ENCODE peak calls at places on chromosome 21, in four cellular contexts. C is heart right ventricle, L is hepatocyte, S is pancreas. M is an unnamed sample.

GRCh38 chr21:16309250-16309971 is 579.6 kb downstream of the USP25 start:
- DNase-seq in C (no peak), L (no peak), S (no peak), M (no peak)

GRCh38 chr21:41428311-41428710 is 2.3 kb downstream of the MX1 start:
- DNase-seq in C (no peak), L (no peak), S (no peak), M (no peak)

GRCh38 chr21:26795866-26796329 is 49.3 kb downstream of the ADAMTS1 start:
- DNase-seq in C (no peak), L (peak; percentile 85), S (peak; percentile 33), M (no peak)

GRCh38 chr21:16305686-16306085 is 575.9 kb downstream of the USP25 start:
- DNase-seq in C (no peak), L (no peak), S (no peak), M (no peak)

GRCh38 chr21:36706951-36707762 is 8.2 kb downstream of the SIM2 start:
- DNase-seq in C (no peak), L (no peak), S (no peak), M (no peak)

GRCh38 chr21:19621837-19622496 is 1218.4 kb upstream of the TMPRSS15 start:
- DNase-seq in C (no peak), L (no peak), S (peak; percentile 41), M (no peak)

GRCh38 chr21:46621457-46622182 is 13.9 kb upstream of the PRMT2 start:
- DNase-seq in C (no peak), L (no peak), S (no peak), M (no peak)

GRCh38 chr21:25691931-25692330 is 42.8 kb downstream of the ATP5PF start:
- DNase-seq in C (no peak), L (no peak), S (no peak), M (no peak)

GRCh38 chr21:15421521-15421920 is 308.3 kb upstream of the USP25 start:
- DNase-seq in C (no peak), L (no peak), S (no peak), M (no peak)

GRCh38 chr21:42646836-42647235 is 6.6 kb upstream of the PDE9A start:
- DNase-seq in C (no peak), L (no peak), S (no peak), M (no peak)

DNA sequence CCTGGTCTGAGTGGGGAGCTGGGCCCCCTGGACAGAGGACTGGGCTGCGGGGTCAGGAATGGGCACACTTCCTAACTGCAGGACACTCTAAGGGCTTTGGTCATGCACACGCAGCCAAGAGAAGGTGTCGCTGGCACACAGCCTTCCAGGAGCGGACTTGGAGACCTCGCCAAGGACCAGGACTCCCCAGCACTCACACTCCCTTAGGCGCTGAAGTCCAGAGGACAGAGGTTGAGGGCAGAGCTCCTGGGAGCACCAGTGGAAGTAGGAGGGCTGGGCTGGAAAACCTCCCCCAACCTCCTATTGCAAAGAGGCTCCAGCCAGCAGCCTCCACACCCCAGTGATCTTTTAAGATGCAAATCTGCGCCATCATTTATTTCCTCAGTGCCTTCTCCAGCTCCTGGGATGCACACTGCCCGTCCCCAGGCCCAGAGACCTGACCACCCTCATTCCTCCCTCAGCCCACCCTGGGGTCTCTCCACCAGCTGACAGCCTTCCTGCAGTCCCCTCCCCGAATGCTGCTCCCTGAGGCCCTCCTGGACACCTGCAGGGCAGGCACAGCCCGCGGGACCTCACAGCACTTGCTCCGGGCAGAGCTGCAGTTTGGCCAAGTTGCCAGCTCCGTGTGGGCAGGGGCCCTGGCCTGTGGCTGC is 3.0 kb downstream of the TSPEAR start:
- DNase-seq in C (no peak), L (no peak), S (no peak), M (no peak)
- H3K27me3 ChIP-seq in C (peaks cover 91% of the 10 kb centered on the region), L (peaks cover 97% of the 10 kb centered on the region), S (no peaks in the 10 kb centered on the region), M (peaks cover 5% of the 10 kb centered on the region)

DNA sequence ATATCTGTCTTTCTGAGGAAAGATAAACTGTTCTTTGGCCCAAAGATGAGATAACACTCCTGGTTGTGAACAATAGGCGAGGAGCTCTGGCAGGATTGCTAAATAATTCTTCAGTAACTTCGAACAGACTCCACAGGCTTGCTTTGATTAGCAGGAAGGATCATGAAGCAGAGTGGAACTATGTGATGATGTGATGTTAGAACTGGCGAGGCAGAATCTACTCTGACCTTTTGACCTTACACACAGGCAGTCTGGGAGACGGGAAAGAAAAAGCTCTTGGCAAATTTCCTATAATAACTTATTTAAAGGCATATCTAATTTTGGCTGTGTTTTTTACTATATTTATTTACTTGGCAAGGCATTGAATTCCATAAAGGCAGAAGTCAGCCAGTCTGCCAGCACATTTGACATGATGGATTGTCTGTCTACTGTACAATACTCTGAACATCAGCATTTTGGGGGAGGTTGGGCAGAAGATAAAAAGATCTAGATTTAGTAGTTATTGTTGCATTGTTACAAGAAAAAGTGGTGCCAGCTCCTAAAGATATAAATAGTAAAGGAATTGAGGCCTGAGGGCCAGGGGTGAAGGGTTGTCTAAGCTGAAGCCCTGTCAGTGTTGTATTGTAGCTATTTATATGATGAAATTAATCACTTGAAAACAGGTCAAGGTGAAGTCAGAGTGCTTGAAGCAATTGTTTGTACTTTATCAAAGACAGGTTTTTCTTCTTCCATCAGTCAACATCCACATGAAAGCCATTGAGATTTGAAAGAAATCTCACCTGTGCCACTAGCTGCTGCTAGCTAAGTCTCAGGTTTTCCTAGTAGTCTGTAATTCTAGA is 708.8 kb downstream of the LTN1 start:
- DNase-seq in C (no peak), L (peak; percentile 56), S (peak; percentile 26), M (no peak)
- H3K4me3 ChIP-seq in C (no peak overlapping the region), L (no peak overlapping the region), S (no peak overlapping the region), M (no peak overlapping the region)

DNA sequence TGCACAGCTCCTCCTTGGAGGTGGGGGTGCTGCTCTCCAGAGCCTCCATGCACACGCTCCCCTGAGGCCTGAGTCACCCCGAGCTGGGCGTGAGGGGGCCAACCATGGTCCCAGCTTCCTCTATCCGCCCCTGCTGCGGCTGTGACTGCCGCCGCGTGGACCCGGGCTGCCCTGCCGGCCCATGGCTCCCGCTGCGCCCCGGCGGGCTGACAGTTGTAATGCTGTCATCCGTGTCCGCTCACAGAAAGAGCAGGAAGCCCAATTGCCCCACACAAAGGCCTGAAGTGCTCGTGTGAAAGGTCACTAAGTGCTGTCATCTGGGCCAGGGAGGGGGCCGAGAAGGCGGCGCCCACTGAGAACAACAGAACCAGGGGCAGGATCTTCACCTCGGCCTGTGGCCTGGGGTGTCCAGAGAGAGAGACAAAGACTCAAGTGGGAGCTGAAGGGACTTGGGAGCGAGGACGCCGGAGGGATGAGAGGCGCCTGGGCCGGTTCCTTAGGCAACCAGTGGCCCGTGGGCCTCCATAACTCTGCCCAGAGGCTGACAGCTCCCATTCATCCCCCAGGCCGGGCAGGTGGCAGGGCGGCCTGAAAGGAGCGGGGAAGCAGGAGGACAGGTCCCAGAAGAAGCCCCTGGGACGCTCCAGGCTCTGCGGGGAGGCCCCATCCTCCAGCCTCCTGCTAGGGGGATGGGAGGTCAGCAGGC is 31.5 kb downstream of the OLIG1 start:
- DNase-seq in C (no peak), L (no peak), S (no peak), M (no peak)
- H3K27me3 ChIP-seq in C (peaks cover 63% of the 10 kb centered on the region), L (peaks cover 13% of the 10 kb centered on the region), S (no peaks in the 10 kb centered on the region), M (peaks cover 29% of the 10 kb centered on the region)

GRCh38 chr21:45590726-45591618 is 48.7 kb upstream of the SLC19A1 start:
- DNase-seq in C (peak; percentile 47), L (no peak), S (no peak), M (no peak)

GRCh38 chr21:45590246-45590725 is 48.0 kb upstream of the SLC19A1 start:
- DNase-seq in C (peak; percentile 78), L (peak; percentile 76), S (peak; percentile 75), M (no peak)

GRCh38 chr21:45588861-45589491 is 46.7 kb upstream of the SLC19A1 start:
- DNase-seq in C (no peak), L (no peak), S (no peak), M (no peak)

GRCh38 chr21:45588086-45588825 is 46.0 kb upstream of the SLC19A1 start:
- DNase-seq in C (no peak), L (no peak), S (peak; percentile 9), M (no peak)

DNA sequence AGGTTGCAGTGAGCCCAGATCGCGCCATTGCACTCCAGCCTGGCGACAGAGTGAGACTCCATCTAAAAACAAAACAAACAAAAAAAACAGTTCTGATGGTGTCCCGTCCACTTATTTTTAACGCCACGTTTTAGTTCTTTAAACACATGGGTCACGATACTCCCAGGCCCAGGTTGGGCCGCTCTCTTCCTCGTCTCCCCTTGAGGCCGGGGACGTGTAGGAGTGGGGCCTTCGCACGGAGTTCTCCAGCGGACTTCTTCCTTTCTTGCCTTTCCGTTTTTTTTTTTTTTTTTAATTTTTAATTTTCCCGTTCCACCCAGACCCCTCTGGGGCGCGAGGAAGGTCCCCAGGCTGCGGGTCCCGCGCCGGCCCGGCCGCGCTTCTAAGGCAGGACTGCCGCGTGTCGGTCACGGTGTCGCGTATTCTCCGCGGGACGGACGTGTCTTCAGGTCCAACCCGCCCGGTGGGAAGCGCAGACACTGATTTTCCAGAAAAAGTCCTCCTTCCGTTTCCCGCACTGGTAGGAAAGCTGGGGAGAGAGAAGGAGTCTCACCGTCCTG is 47.5 kb upstream of the SLC19A1 start:
- DNase-seq in C (no peak), L (no peak), S (no peak), M (no peak)
- H3K4me3 ChIP-seq in C (peak overlapping the region; percentile 32), L (peak overlapping the region; percentile 42), S (peak overlapping the region; percentile 51), M (peak overlapping the region; percentile 37)

GRCh38 chr21:45351061-45351460 is 53.9 kb upstream of the COL18A1 start:
- DNase-seq in C (peak; percentile 6), L (no peak), S (no peak), M (no peak)
- H3K27me3 ChIP-seq in C (no peaks in the 10 kb centered on the region), L (no peaks in the 10 kb centered on the region), S (no peaks in the 10 kb centered on the region), M (no peaks in the 10 kb centered on the region)

GRCh38 chr21:38861989-38862683 is 56.4 kb downstream of the ETS2 start:
- DNase-seq in C (no peak), L (no peak), S (no peak), M (no peak)
- H3K4me3 ChIP-seq in C (no peak overlapping the region), L (no peak overlapping the region), S (no peak overlapping the region), M (no peak overlapping the region)

DNA sequence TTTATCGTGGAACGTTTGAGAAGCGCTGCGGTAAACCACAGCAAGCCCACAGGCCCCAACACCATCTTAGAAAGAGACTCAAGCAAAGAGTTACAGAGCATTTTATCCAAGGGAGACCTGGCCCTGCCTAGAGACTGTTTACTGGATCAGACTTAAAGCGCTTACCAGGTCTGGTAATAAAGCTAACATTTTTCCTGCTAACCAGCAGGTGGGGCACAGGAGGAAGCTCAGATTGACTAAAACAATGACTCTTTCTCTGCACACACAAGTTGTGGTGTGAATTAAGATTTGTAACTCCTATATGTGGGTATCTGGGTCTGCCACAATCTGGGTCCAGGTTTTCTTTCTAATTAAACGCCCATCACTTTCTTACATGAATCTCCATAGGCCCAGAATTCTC is 136.5 kb upstream of the ETS2 start:
- DNase-seq in C (no peak), L (peak; percentile 42), S (no peak), M (no peak)
- H3K27me3 ChIP-seq in C (no peaks in the 10 kb centered on the region), L (peaks cover 11% of the 10 kb centered on the region), S (no peaks in the 10 kb centered on the region), M (no peaks in the 10 kb centered on the region)

DNA sequence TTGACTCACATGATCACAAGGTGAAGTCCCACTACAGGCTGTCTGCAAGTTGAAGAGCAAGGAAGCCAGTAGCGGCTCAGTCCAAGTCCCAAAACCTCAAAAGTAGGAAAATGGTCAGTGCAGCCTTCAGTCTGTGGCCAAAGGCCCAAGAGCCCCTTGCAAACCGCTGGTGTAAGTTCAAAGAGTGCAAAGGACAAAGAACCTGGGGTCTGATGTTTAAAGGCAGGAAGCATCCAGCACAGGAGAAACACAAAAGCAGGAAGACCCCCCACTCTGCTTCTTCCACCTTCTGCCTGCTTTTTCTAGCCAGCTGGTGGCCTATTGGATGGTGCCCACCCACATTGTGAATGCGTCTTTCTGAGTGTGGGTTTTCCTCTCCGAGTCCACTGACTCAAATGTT is 2222.6 kb downstream of the MRPL39 start:
- DNase-seq in C (no peak), L (no peak), S (no peak), M (no peak)
- H3K4me3 ChIP-seq in C (no peak overlapping the region), L (no peak overlapping the region), S (no peak overlapping the region), M (no peak overlapping the region)